ENCODE peak calls at places on chromosomes 13 and 19, in five cellular contexts. One of them, this sample, is unnamed.

GRCh38 chr13:84609716-84610115 is 727.4 kb upstream of the SLITRK1 start:
- DNase-seq in chondrocyte: no peak
- DNase-seq in stomach: no peak
- DNase-seq in NCI-H1436: no peak
- DNase-seq in HFFc6: peak
- DNase-seq in this sample: no peak

GRCh38 chr19:55473201-55473600 is 3.2 kb upstream of the ZNF628 start:
- DNase-seq in chondrocyte: no peak
- DNase-seq in stomach: no peak
- DNase-seq in NCI-H1436: no peak
- DNase-seq in HFFc6: no peak
- DNase-seq in this sample: no peak

GRCh38 chr19:6828698-6829633 is 56.5 kb downstream of the VAV1 start:
- DNase-seq in chondrocyte: peak
- DNase-seq in stomach: no peak
- DNase-seq in NCI-H1436: no peak
- DNase-seq in HFFc6: no peak
- DNase-seq in this sample: no peak

GRCh38 chr13:93227906-93228801 is 1.5 kb downstream of the GPC6 start:
- DNase-seq in chondrocyte: no peak
- DNase-seq in stomach: peak
- DNase-seq in NCI-H1436: peak
- DNase-seq in HFFc6: peak
- DNase-seq in this sample: no peak

GRCh38 chr19:18735752-18736151 is 52.3 kb downstream of the CRTC1 start:
- DNase-seq in chondrocyte: no peak
- DNase-seq in stomach: no peak
- DNase-seq in NCI-H1436: no peak
- DNase-seq in HFFc6: no peak
- DNase-seq in this sample: no peak

GRCh38 chr13:111371211-111371610 is 50.8 kb downstream of the TEX29 start:
- DNase-seq in chondrocyte: no peak
- DNase-seq in stomach: no peak
- DNase-seq in NCI-H1436: no peak
- DNase-seq in HFFc6: peak
- DNase-seq in this sample: no peak

GRCh38 chr13:101488734-101489133 is 36.3 kb downstream of the ITGBL1 start:
- DNase-seq in chondrocyte: no peak
- DNase-seq in stomach: no peak
- DNase-seq in NCI-H1436: no peak
- DNase-seq in HFFc6: no peak
- DNase-seq in this sample: no peak

GRCh38 chr13:39618546-39618945 is 15.6 kb upstream of the LHFPL6 start:
- DNase-seq in chondrocyte: no peak
- DNase-seq in stomach: no peak
- DNase-seq in NCI-H1436: no peak
- DNase-seq in HFFc6: no peak
- DNase-seq in this sample: no peak

GRCh38 chr13:33611016-33611805 is 206.7 kb upstream of the RFC3 start:
- DNase-seq in chondrocyte: no peak
- DNase-seq in stomach: peak
- DNase-seq in NCI-H1436: no peak
- DNase-seq in HFFc6: no peak
- DNase-seq in this sample: no peak

GRCh38 chr13:27919299-27919933 is 384 bp upstream of the PDX1 start:
- DNase-seq in chondrocyte: no peak
- DNase-seq in stomach: no peak
- DNase-seq in NCI-H1436: no peak
- DNase-seq in HFFc6: no peak
- DNase-seq in this sample: no peak

GRCh38 chr19:5339470-5339949 is 1.1 kb downstream of the PTPRS start:
- DNase-seq in chondrocyte: no peak
- DNase-seq in stomach: no peak
- DNase-seq in NCI-H1436: peak
- DNase-seq in HFFc6: no peak
- DNase-seq in this sample: no peak

GRCh38 chr19:38073806-38074685 is 150.0 kb downstream of the DPF1 start:
- DNase-seq in chondrocyte: no peak
- DNase-seq in stomach: no peak
- DNase-seq in NCI-H1436: no peak
- DNase-seq in HFFc6: no peak
- DNase-seq in this sample: no peak

GRCh38 chr13:113403255-113404104 is 39.5 kb upstream of the GRTP1 start:
- DNase-seq in chondrocyte: peak
- DNase-seq in stomach: no peak
- DNase-seq in NCI-H1436: no peak
- DNase-seq in HFFc6: no peak
- DNase-seq in this sample: no peak

GRCh38 chr19:5623397-5624153 is 692 bp downstream of the SAFB start:
- DNase-seq in chondrocyte: no peak
- DNase-seq in stomach: no peak
- DNase-seq in NCI-H1436: no peak
- DNase-seq in HFFc6: no peak
- DNase-seq in this sample: peak

GRCh38 chr13:21079761-21080730 is 18.7 kb upstream of the LATS2 start:
- DNase-seq in chondrocyte: no peak
- DNase-seq in stomach: no peak
- DNase-seq in NCI-H1436: no peak
- DNase-seq in HFFc6: peak
- DNase-seq in this sample: no peak

GRCh38 chr13:102868366-102868936 is 22.6 kb downstream of the ERCC5 start:
- DNase-seq in chondrocyte: no peak
- DNase-seq in stomach: no peak
- DNase-seq in NCI-H1436: no peak
- DNase-seq in HFFc6: no peak
- DNase-seq in this sample: no peak

GRCh38 chr19:47765522-47766358 is 12.8 kb upstream of the SELENOW start:
- DNase-seq in chondrocyte: no peak
- DNase-seq in stomach: peak
- DNase-seq in NCI-H1436: peak
- DNase-seq in HFFc6: peak
- DNase-seq in this sample: peak

GRCh38 chr13:68927387-68928026 is 1180.1 kb upstream of the ATXN8OS start:
- DNase-seq in chondrocyte: no peak
- DNase-seq in stomach: no peak
- DNase-seq in NCI-H1436: peak
- DNase-seq in HFFc6: no peak
- DNase-seq in this sample: no peak

This sample was measured in activated T-helper 9 cell treated with anti-CD3 and anti-CD28 coated beads, Interleukin-2, amount 50 U/mL, for 16 hours.